ENCODE peak calls at places on chromosomes 7 and 10, in four cellular contexts. X is fibroblast of lung, J is trophoblast cell, W is HCT116. R is an unnamed sample.
A peak's percentile ranks its signal among the peaks of the same experiment; 100 is the strongest.

GRCh38 chr10:32055478-32056135 is 618 bp downstream of the KIF5B start:
- DNase-seq in X (peak; percentile 65), J (peak; percentile 67), W (no peak), R (no peak)

GRCh38 chr7:157482011-157482410 is 145.2 kb downstream of the DNAJB6 start:
- DNase-seq in X (no peak), J (no peak), W (no peak), R (no peak)

GRCh38 chr10:92702301-92702916 is 12.7 kb downstream of the HHEX start:
- DNase-seq in X (no peak), J (no peak), W (no peak), R (no peak)

GRCh38 chr10:98013776-98014175 is 16.6 kb downstream of the CRTAC1 start:
- DNase-seq in X (no peak), J (no peak), W (no peak), R (no peak)

GRCh38 chr10:17229016-17229716 is 1.1 kb downstream of the VIM start:
- DNase-seq in X (peak; percentile 90), J (peak; percentile 36), W (no peak), R (no peak)

GRCh38 chr7:1850111-1850975 is 180.3 kb downstream of the ELFN1 start:
- DNase-seq in X (no peak), J (no peak), W (no peak), R (no peak)

GRCh38 chr7:98148607-98149006 is 41.9 kb downstream of the LMTK2 start:
- DNase-seq in X (no peak), J (no peak), W (no peak), R (no peak)

GRCh38 chr10:77455538-77455937 is 182.1 kb downstream of the KCNMA1 start:
- DNase-seq in X (peak; percentile 38), J (no peak), W (no peak), R (no peak)

GRCh38 chr7:72481934-72482333 is 69.8 kb upstream of the CALN1 start:
- DNase-seq in X (no peak), J (no peak), W (no peak), R (no peak)

GRCh38 chr7:19101911-19102310 is 15.5 kb downstream of the TWIST1 start:
- DNase-seq in X (no peak), J (no peak), W (no peak), R (no peak)

GRCh38 chr7:32501522-32501921 is 6.2 kb downstream of the AVL9 start:
- DNase-seq in X (peak; percentile 85), J (peak; percentile 16), W (peak; percentile 24), R (no peak)

GRCh38 chr10:94546616-94547175 is 1.1 kb downstream of the HELLS start:
- DNase-seq in X (peak; percentile 18), J (no peak), W (no peak), R (no peak)

GRCh38 chr7:47485640-47486435 is 96.1 kb downstream of the TNS3 start:
- DNase-seq in X (peak; percentile 46), J (no peak), W (no peak), R (no peak)

GRCh38 chr10:86290933-86291615 is 75.5 kb downstream of the GRID1 start:
- DNase-seq in X (no peak), J (no peak), W (no peak), R (no peak)

GRCh38 chr7:141675431-141676210 is 26.3 kb downstream of the DENND11 start:
- DNase-seq in X (peak; percentile 30), J (no peak), W (no peak), R (no peak)

GRCh38 chr7:140656548-140657515 is 15.9 kb upstream of the ADCK2 start:
- DNase-seq in X (no peak), J (peak; percentile 87), W (no peak), R (no peak)

GRCh38 chr7:81366546-81366945 is 403.3 kb downstream of the HGF start:
- DNase-seq in X (peak; percentile 36), J (no peak), W (no peak), R (no peak)

GRCh38 chr10:88493676-88494483 is 89.2 kb downstream of the RNLS start:
- DNase-seq in X (peak; percentile 83), J (no peak), W (no peak), R (no peak)

GRCh38 chr7:55432506-55432905 is 67.4 kb downstream of the LANCL2 start:
- DNase-seq in X (no peak), J (no peak), W (no peak), R (no peak)

GRCh38 chr10:78684954-78685353 is 383.8 kb upstream of the ZMIZ1 start:
- DNase-seq in X (no peak), J (no peak), W (no peak), R (no peak)

GRCh38 chr7:38558786-38559185 is 72.4 kb downstream of the AMPH start:
- DNase-seq in X (no peak), J (peak; percentile 2), W (no peak), R (no peak)

GRCh38 chr7:78769551-78770101 is 683.8 kb downstream of the MAGI2 start:
- DNase-seq in X (no peak), J (no peak), W (no peak), R (no peak)

GRCh38 chr10:27542812-27543211 is 38.7 kb downstream of the RAB18 start:
- DNase-seq in X (peak; percentile 25), J (peak; percentile 40), W (no peak), R (no peak)

GRCh38 chr10:97689637-97690036 is 2.6 kb upstream of the AVPI1 start:
- DNase-seq in X (peak; percentile 98), J (peak; percentile 82), W (peak; percentile 59), R (peak; percentile 99)

GRCh38 chr10:17817790-17818189 is 8.6 kb downstream of the MRC1 start:
- DNase-seq in X (no peak), J (no peak), W (no peak), R (no peak)

GRCh38 chr10:86815035-86815617 is 58.7 kb downstream of the BMPR1A start:
- DNase-seq in X (peak; percentile 63), J (no peak), W (no peak), R (no peak)

GRCh38 chr7:101743241-101743994 is 74.0 kb upstream of the CUX1 start:
- DNase-seq in X (peak; percentile 74), J (peak; percentile 72), W (no peak), R (no peak)

GRCh38 chr7:146956853-146957252 is 840.3 kb downstream of the CNTNAP2 start:
- DNase-seq in X (peak; percentile 7), J (no peak), W (no peak), R (no peak)

GRCh38 chr10:109405338-109405737 is 518.0 kb downstream of the XPNPEP1 start:
- DNase-seq in X (no peak), J (no peak), W (no peak), R (no peak)

GRCh38 chr7:2520131-2520807 is 695 bp downstream of the LFNG start:
- DNase-seq in X (no peak), J (no peak), W (no peak), R (no peak)

GRCh38 chr10:108327706-108328105 is 1163.2 kb upstream of the SORCS1 start:
- DNase-seq in X (peak; percentile 44), J (no peak), W (no peak), R (no peak)

GRCh38 chr10:2475711-2476110 is 591.6 kb upstream of the PFKP start:
- DNase-seq in X (peak; percentile 8), J (no peak), W (no peak), R (no peak)

GRCh38 chr10:1050145-1050544 is 1.2 kb upstream of the IDI1 start:
- DNase-seq in X (peak; percentile 29), J (peak; percentile 66), W (no peak), R (no peak)

GRCh38 chr10:103648951-103649532 is 155.5 kb downstream of the NEURL1 start:
- DNase-seq in X (peak; percentile 77), J (no peak), W (no peak), R (no peak)

GRCh38 chr7:18555120-18555519 is 59.6 kb downstream of the HDAC9 start:
- DNase-seq in X (peak; percentile 73), J (no peak), W (no peak), R (no peak)

GRCh38 chr10:57785068-57785467 is 482.6 kb downstream of the IPMK start:
- DNase-seq in X (peak; percentile 6), J (peak; percentile 67), W (no peak), R (no peak)

GRCh38 chr10:1255166-1255565 is 199.0 kb downstream of the WDR37 start:
- DNase-seq in X (no peak), J (no peak), W (no peak), R (no peak)

DNA sequence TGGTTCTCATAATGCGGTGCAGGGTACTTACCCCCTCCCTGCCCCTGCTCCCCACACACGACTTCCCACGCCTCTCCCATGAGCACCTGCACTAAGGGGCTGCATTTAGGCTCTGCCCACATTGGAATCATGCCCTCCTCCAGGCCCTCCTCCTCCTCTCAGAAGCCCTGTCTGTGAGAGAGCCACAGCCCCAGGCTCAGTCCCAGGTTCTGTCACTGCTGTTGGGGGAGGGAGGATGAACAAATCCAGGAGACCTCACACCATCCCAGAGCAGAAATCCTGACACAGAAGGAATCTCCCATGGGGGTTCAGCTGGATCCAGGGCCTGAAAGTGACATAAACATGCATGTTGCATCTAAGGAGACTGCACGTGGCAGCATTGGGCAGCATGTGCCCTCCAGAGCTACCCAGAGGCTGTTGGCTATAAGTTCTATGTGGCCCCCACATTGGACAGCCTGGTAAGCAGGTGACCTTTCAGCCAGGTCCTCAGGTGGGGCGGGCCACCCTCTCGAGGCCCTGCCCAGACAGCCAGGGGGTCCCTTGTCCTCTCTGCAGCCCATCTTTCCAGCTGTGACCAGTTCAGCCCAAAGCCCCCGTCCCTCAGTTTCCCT is 1.6 kb upstream of the PILRA start:
- DNase-seq in X (no peak), J (no peak), W (no peak), R (no peak)
- H3K4me2 ChIP-seq in X (no peak overlapping the region), J (no peak overlapping the region), W (no peak overlapping the region), R (no peak overlapping the region)

GRCh38 chr7:115066634-115067033 is 144.7 kb downstream of the MDFIC start:
- DNase-seq in X (no peak), J (no peak), W (no peak), R (no peak)
- H3K9ac ChIP-seq in X (no peak overlapping the region), J (no peak overlapping the region), W (no peak overlapping the region), R (no peak overlapping the region)

GRCh38 chr7:108449577-108449920 is 6.7 kb downstream of the NRCAM start:
- DNase-seq in X (no peak), J (no peak), W (no peak), R (no peak)
- H3K4me2 ChIP-seq in X (no peak overlapping the region), J (no peak overlapping the region), W (no peak overlapping the region), R (no peak overlapping the region)

GRCh38 chr10:47298730-47299129 is 1.3 kb upstream of the GDF10 start:
- DNase-seq in X (no peak), J (no peak), W (no peak), R (no peak)

GRCh38 chr10:47297796-47298540 is 2.0 kb upstream of the GDF10 start:
- DNase-seq in X (no peak), J (no peak), W (no peak), R (no peak)

GRCh38 chr10:47301833-47302232 is 1.8 kb downstream of the GDF10 start:
- DNase-seq in X (no peak), J (no peak), W (no peak), R (no peak)

GRCh38 chr10:47299611-47299988 is 397 bp upstream of the GDF10 start:
- DNase-seq in X (no peak), J (no peak), W (no peak), R (no peak)

GRCh38 chr10:47299989-47300931 is at the start of gene GDF10:
- DNase-seq in X (peak; percentile 1), J (peak; percentile 15), W (no peak), R (no peak)
- H3K9ac ChIP-seq in X (no peak within 1 kb of the TSS), J (no peak within 1 kb of the TSS), W (no peak within 1 kb of the TSS), R (no peak within 1 kb of the TSS)